ENCODE peak calls at places on chromosomes 16 and 17, in seven cellular contexts. T is GM13976; D is CD8-positive, alpha-beta memory T cell; C is CD4-positive, alpha-beta T cell; N is SK-N-SH; Q is amygdala; G is AML-193. Y is an unnamed sample.

GRCh38 chr17:18259621-18260331 is 686 bp upstream of the MIEF2 start:
- DNase-seq in C (no peak), N (peak), T (no peak), D (no peak), G (no peak), Q (no peak), Y (no peak)

GRCh38 chr17:66749217-66749832 is 85.6 kb upstream of the CACNG5 start:
- DNase-seq in N (no peak), C (no peak), G (no peak), D (no peak), Q (no peak), T (no peak), Y (no peak)

GRCh38 chr17:50173335-50173941 is 7.6 kb downstream of the SGCA start:
- DNase-seq in G (no peak), C (no peak), T (no peak), Q (no peak), N (peak), D (no peak), Y (no peak)

GRCh38 chr17:37047631-37048104 is 98.9 kb downstream of the AATF start:
- DNase-seq in G (peak), N (peak), D (peak), C (peak), Q (peak), T (peak), Y (peak)

GRCh38 chr16:154223-155030 is 2.0 kb downstream of the HBZ start:
- DNase-seq in N (peak), D (no peak), G (no peak), T (peak), C (no peak), Q (peak), Y (peak)

GRCh38 chr16:2966043-2966802 is 2.1 kb downstream of the KREMEN2 start:
- DNase-seq in D (no peak), Q (no peak), T (no peak), G (no peak), C (no peak), N (no peak), Y (no peak)

GRCh38 chr17:57461082-57461481 is 204.8 kb downstream of the MSI2 start:
- DNase-seq in T (no peak), Q (no peak), D (no peak), N (no peak), G (no peak), C (no peak), Y (no peak)

GRCh38 chr17:48575066-48575582 is 3.0 kb downstream of the HOXB4 start:
- DNase-seq in T (no peak), C (no peak), D (no peak), Q (no peak), N (no peak), G (no peak), Y (no peak)

GRCh38 chr17:34609210-34609609 is 29.8 kb downstream of the TMEM132E start:
- DNase-seq in D (no peak), T (no peak), C (no peak), Q (no peak), G (no peak), N (no peak), Y (no peak)

GRCh38 chr17:77736207-77736600 is 222.3 kb upstream of the TNRC6C start:
- DNase-seq in Q (no peak), D (no peak), T (no peak), C (no peak), G (no peak), N (no peak), Y (no peak)

GRCh38 chr17:79946352-79947231 is 89.1 kb downstream of the TBC1D16 start:
- DNase-seq in C (no peak), N (peak), Q (no peak), D (no peak), G (no peak), T (no peak), Y (no peak)

GRCh38 chr16:86986136-86986535 is 331.1 kb downstream of the C16orf95 start:
- DNase-seq in Q (no peak), N (no peak), D (no peak), G (no peak), T (no peak), C (no peak), Y (no peak)

GRCh38 chr16:74951676-74952075 is 33.2 kb downstream of the WDR59 start:
- DNase-seq in Q (no peak), G (no peak), N (no peak), T (no peak), D (no peak), C (no peak), Y (no peak)

GRCh38 chr17:80959330-80960036 is 32.2 kb upstream of the CHMP6 start:
- DNase-seq in T (no peak), N (peak), D (no peak), G (no peak), Q (peak), C (no peak), Y (no peak)

GRCh38 chr16:30951785-30952184 is 2.9 kb downstream of the ORAI3 start:
- DNase-seq in D (no peak), C (no peak), T (no peak), G (no peak), Q (no peak), N (no peak), Y (no peak)

GRCh38 chr16:21194771-21195301 is 16.5 kb downstream of the ZP2 start:
- DNase-seq in D (no peak), N (no peak), G (no peak), C (no peak), Q (peak), T (peak), Y (peak)